ENCODE peak calls at places on chromosomes 11 and 22, in ten cellular contexts. One of them, this sample, is unnamed.

GRCh38 chr11:107741044-107741823 is 29.4 kb upstream of the SLN start:
- DNase-seq in HL-60: peak
- DNase-seq in HCT116: peak
- DNase-seq in SK-N-SH: peak
- DNase-seq in K562: peak
- DNase-seq in sigmoid colon: no peak
- DNase-seq in breast epithelium: no peak
- DNase-seq in suprapubic skin: no peak
- DNase-seq in Panc1: peak
- DNase-seq in transverse colon: peak
- DNase-seq in this sample: no peak

GRCh38 chr22:48045369-48045768 is 1282.9 kb downstream of the TBC1D22A start:
- DNase-seq in HL-60: no peak
- DNase-seq in transverse colon: peak
- DNase-seq in HCT116: no peak
- DNase-seq in SK-N-SH: no peak
- DNase-seq in breast epithelium: no peak
- DNase-seq in sigmoid colon: no peak
- DNase-seq in Panc1: no peak
- DNase-seq in K562: no peak
- DNase-seq in suprapubic skin: no peak
- DNase-seq in this sample: peak

GRCh38 chr11:9839550-9839949 is 175.7 kb downstream of the SWAP70 start:
- DNase-seq in HCT116: no peak
- DNase-seq in transverse colon: no peak
- DNase-seq in sigmoid colon: no peak
- DNase-seq in suprapubic skin: no peak
- DNase-seq in K562: no peak
- DNase-seq in SK-N-SH: no peak
- DNase-seq in breast epithelium: no peak
- DNase-seq in Panc1: no peak
- DNase-seq in HL-60: no peak
- DNase-seq in this sample: no peak

GRCh38 chr11:74057251-74058151 is 48.6 kb upstream of the UCP3 start:
- DNase-seq in K562: peak
- DNase-seq in breast epithelium: no peak
- DNase-seq in sigmoid colon: no peak
- DNase-seq in SK-N-SH: no peak
- DNase-seq in suprapubic skin: no peak
- DNase-seq in Panc1: no peak
- DNase-seq in HCT116: peak
- DNase-seq in HL-60: no peak
- DNase-seq in transverse colon: no peak
- DNase-seq in this sample: no peak

GRCh38 chr11:14288189-14288935 is 70.6 kb downstream of the RRAS2 start:
- DNase-seq in breast epithelium: no peak
- DNase-seq in transverse colon: no peak
- DNase-seq in K562: no peak
- DNase-seq in SK-N-SH: no peak
- DNase-seq in Panc1: no peak
- DNase-seq in sigmoid colon: no peak
- DNase-seq in HL-60: no peak
- DNase-seq in suprapubic skin: no peak
- DNase-seq in HCT116: no peak
- DNase-seq in this sample: no peak

GRCh38 chr11:12863605-12864121 is 145.5 kb upstream of the RASSF10 start:
- DNase-seq in SK-N-SH: no peak
- DNase-seq in sigmoid colon: no peak
- DNase-seq in transverse colon: no peak
- DNase-seq in breast epithelium: no peak
- DNase-seq in HL-60: no peak
- DNase-seq in Panc1: no peak
- DNase-seq in suprapubic skin: no peak
- DNase-seq in K562: no peak
- DNase-seq in HCT116: no peak
- DNase-seq in this sample: no peak

GRCh38 chr11:131977854-131978253 is 607.4 kb downstream of the NTM start:
- DNase-seq in HCT116: no peak
- DNase-seq in K562: no peak
- DNase-seq in suprapubic skin: no peak
- DNase-seq in HL-60: no peak
- DNase-seq in Panc1: no peak
- DNase-seq in SK-N-SH: no peak
- DNase-seq in sigmoid colon: no peak
- DNase-seq in breast epithelium: no peak
- DNase-seq in transverse colon: no peak
- DNase-seq in this sample: no peak

GRCh38 chr11:6992457-6993431 is 27.4 kb downstream of the ZNF214 start:
- DNase-seq in HCT116: no peak
- DNase-seq in HL-60: no peak
- DNase-seq in SK-N-SH: no peak
- DNase-seq in suprapubic skin: no peak
- DNase-seq in sigmoid colon: no peak
- DNase-seq in breast epithelium: no peak
- DNase-seq in transverse colon: no peak
- DNase-seq in K562: no peak
- DNase-seq in Panc1: peak
- DNase-seq in this sample: no peak

GRCh38 chr11:132101861-132102260 is 731.4 kb downstream of the NTM start:
- DNase-seq in sigmoid colon: no peak
- DNase-seq in transverse colon: no peak
- DNase-seq in HCT116: no peak
- DNase-seq in suprapubic skin: no peak
- DNase-seq in Panc1: no peak
- DNase-seq in K562: no peak
- DNase-seq in HL-60: no peak
- DNase-seq in breast epithelium: no peak
- DNase-seq in SK-N-SH: no peak
- DNase-seq in this sample: no peak

DNA sequence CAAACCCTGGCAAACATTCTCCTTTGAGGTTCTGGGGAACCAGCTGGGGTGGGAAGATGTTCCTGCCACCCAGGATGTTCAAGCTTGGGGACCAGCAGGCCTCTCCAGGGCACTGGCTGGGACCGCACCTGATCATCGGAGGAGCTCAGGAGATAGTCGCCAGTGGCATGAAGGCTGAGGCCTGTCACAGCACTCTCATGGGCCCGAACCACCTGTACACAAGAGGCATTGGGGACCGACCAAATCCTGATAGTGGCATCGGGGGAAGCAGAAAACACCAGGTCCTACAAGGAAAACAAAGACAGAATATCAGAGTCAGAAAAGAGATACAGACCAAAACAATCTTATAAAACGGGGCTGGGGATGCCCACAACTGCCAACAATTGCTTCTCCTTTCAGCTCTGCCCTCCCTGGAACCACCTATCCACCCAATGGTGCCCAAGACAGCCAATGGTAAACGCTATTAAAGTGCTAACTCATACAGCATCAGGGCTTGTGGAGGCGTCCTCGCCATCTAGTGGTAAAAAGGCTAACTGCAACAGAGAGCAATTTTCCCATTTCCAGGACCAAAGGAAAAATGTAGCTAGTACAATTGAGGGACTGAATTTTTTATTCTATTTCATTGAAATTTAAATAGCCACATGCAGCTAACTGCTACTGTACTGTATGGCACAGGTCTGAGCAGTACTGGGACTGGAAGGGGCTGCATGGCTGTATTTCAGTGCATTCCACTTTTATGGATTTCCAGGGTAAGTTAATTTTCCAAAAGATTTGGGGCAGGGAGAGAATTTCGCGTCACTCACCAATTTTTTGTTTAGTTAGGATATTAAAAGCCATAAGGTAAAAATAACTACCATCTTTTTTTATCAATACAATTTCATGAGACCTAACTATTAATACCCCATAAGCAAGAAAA is 7.1 kb downstream of the PRPF19 start:
- DNase-seq in HCT116: peak
- DNase-seq in HL-60: no peak
- DNase-seq in suprapubic skin: no peak
- DNase-seq in transverse colon: no peak
- DNase-seq in breast epithelium: no peak
- DNase-seq in sigmoid colon: peak
- DNase-seq in K562: peak
- DNase-seq in Panc1: peak
- DNase-seq in SK-N-SH: peak
- DNase-seq in this sample: no peak
- TF ChIP-seq POLR2AphosphoS5 in HCT116: no peak
- TF ChIP-seq POLR2AphosphoS5 in HL-60: no peak
- TF ChIP-seq POLR2AphosphoS5 in suprapubic skin: no peak
- TF ChIP-seq POLR2AphosphoS5 in transverse colon: no peak
- TF ChIP-seq POLR2AphosphoS5 in breast epithelium: no peak
- TF ChIP-seq POLR2AphosphoS5 in sigmoid colon: no peak
- TF ChIP-seq POLR2AphosphoS5 in K562: no peak
- TF ChIP-seq POLR2AphosphoS5 in Panc1: no peak
- TF ChIP-seq POLR2AphosphoS5 in SK-N-SH: no peak
- TF ChIP-seq POLR2AphosphoS5 in this sample: no peak

GRCh38 chr11:60810583-60810982 is 25.4 kb downstream of the MS4A10 start:
- DNase-seq in K562: no peak
- DNase-seq in SK-N-SH: no peak
- DNase-seq in Panc1: no peak
- DNase-seq in transverse colon: peak
- DNase-seq in sigmoid colon: no peak
- DNase-seq in HCT116: no peak
- DNase-seq in HL-60: no peak
- DNase-seq in breast epithelium: no peak
- DNase-seq in suprapubic skin: no peak
- DNase-seq in this sample: no peak

GRCh38 chr11:60809249-60809648 is 24.1 kb downstream of the MS4A10 start:
- DNase-seq in breast epithelium: no peak
- DNase-seq in transverse colon: no peak
- DNase-seq in K562: no peak
- DNase-seq in sigmoid colon: no peak
- DNase-seq in Panc1: no peak
- DNase-seq in HCT116: no peak
- DNase-seq in HL-60: no peak
- DNase-seq in suprapubic skin: no peak
- DNase-seq in SK-N-SH: no peak
- DNase-seq in this sample: no peak

GRCh38 chr11:60813324-60813723 is 28.2 kb downstream of the MS4A10 start:
- DNase-seq in sigmoid colon: no peak
- DNase-seq in K562: no peak
- DNase-seq in HL-60: no peak
- DNase-seq in SK-N-SH: no peak
- DNase-seq in Panc1: no peak
- DNase-seq in transverse colon: no peak
- DNase-seq in HCT116: no peak
- DNase-seq in suprapubic skin: no peak
- DNase-seq in breast epithelium: no peak
- DNase-seq in this sample: no peak

GRCh38 chr11:60810151-60810550 is 25.0 kb downstream of the MS4A10 start:
- DNase-seq in K562: no peak
- DNase-seq in SK-N-SH: no peak
- DNase-seq in Panc1: no peak
- DNase-seq in sigmoid colon: no peak
- DNase-seq in breast epithelium: no peak
- DNase-seq in HL-60: no peak
- DNase-seq in transverse colon: no peak
- DNase-seq in suprapubic skin: no peak
- DNase-seq in HCT116: no peak
- DNase-seq in this sample: no peak

GRCh38 chr11:60809691-60810090 is 24.6 kb downstream of the MS4A10 start:
- DNase-seq in breast epithelium: no peak
- DNase-seq in suprapubic skin: no peak
- DNase-seq in HCT116: no peak
- DNase-seq in Panc1: no peak
- DNase-seq in transverse colon: no peak
- DNase-seq in sigmoid colon: no peak
- DNase-seq in HL-60: no peak
- DNase-seq in K562: no peak
- DNase-seq in SK-N-SH: no peak
- DNase-seq in this sample: no peak
- TF ChIP-seq POLR2AphosphoS5 in breast epithelium: no peak
- TF ChIP-seq POLR2AphosphoS5 in suprapubic skin: no peak
- TF ChIP-seq POLR2AphosphoS5 in HCT116: no peak
- TF ChIP-seq POLR2AphosphoS5 in Panc1: no peak
- TF ChIP-seq POLR2AphosphoS5 in transverse colon: no peak
- TF ChIP-seq POLR2AphosphoS5 in sigmoid colon: no peak
- TF ChIP-seq POLR2AphosphoS5 in HL-60: no peak
- TF ChIP-seq POLR2AphosphoS5 in K562: no peak
- TF ChIP-seq POLR2AphosphoS5 in SK-N-SH: no peak
- TF ChIP-seq POLR2AphosphoS5 in this sample: no peak

DNA sequence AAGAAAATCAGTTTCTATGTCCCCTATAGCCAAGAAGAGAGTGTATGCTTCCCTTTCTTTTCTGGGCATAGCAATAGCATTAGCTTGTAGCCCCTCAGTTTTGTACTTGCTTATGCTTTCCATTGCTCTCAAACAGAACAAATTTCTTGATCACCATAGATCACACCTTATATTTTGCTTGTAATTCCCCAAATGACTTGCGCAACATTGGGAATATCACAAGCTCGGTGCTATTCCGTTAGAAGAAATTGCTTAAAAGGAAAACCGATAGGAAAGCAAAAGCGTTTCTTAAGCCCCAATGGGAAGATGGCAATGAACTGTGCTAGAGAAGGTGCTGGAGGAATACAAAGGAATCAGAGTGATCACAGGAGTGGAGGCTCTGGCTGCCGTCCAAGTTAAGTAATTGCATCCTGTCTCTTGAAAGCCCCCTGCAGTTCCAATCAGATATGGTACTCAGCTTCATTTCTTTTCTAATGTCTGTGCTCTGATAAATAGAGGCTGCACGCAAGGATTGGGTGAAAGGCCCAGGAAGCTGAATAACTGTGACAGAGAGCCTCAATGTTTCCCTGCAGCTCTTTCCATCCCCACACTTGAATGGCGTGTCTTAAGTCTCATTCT is 182.1 kb upstream of the KIRREL3 start:
- DNase-seq in SK-N-SH: peak
- DNase-seq in breast epithelium: no peak
- DNase-seq in HCT116: no peak
- DNase-seq in suprapubic skin: no peak
- DNase-seq in Panc1: no peak
- DNase-seq in sigmoid colon: no peak
- DNase-seq in K562: no peak
- DNase-seq in transverse colon: no peak
- DNase-seq in HL-60: no peak
- DNase-seq in this sample: no peak
- TF ChIP-seq POLR2AphosphoS5 in SK-N-SH: no peak
- TF ChIP-seq POLR2AphosphoS5 in breast epithelium: no peak
- TF ChIP-seq POLR2AphosphoS5 in HCT116: no peak
- TF ChIP-seq POLR2AphosphoS5 in suprapubic skin: no peak
- TF ChIP-seq POLR2AphosphoS5 in Panc1: no peak
- TF ChIP-seq POLR2AphosphoS5 in sigmoid colon: no peak
- TF ChIP-seq POLR2AphosphoS5 in K562: no peak
- TF ChIP-seq POLR2AphosphoS5 in transverse colon: no peak
- TF ChIP-seq POLR2AphosphoS5 in HL-60: no peak
- TF ChIP-seq POLR2AphosphoS5 in this sample: no peak

DNA sequence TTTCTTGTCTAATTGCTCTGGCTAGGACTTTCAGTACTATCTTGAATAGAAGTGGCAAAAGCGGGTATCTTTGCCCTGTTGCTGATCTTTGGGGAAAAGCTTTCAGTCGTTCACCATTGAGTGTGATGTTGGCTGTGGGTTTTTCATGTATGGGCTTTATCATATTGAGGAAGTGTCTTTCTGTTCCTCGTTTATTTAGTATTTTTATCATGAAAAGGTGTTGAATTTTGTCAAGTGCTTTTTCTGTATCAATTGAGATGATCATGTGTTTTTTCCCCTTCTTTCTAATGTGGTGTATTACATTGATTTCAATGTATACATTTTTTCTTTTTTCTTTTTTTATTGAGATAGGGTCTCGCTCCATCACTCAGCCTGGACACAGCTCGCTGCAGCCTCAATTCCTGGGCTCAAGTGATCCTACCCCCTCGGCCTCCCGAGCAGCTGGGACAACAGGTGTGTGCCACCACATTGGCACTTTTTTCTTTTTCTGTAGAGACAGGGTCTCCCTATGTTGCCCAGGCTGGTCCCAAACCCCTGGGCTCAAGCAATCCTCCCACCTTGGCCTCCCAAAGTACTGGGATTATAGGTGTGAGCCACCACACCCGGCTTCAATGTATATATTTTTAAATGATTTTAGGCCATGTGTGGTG is 5.3 kb upstream of the GNB1L start:
- DNase-seq in HCT116: no peak
- DNase-seq in Panc1: no peak
- DNase-seq in sigmoid colon: no peak
- DNase-seq in K562: no peak
- DNase-seq in HL-60: no peak
- DNase-seq in breast epithelium: no peak
- DNase-seq in suprapubic skin: no peak
- DNase-seq in SK-N-SH: no peak
- DNase-seq in transverse colon: no peak
- DNase-seq in this sample: no peak
- TF ChIP-seq POLR2AphosphoS5 in HCT116: no peak
- TF ChIP-seq POLR2AphosphoS5 in Panc1: no peak
- TF ChIP-seq POLR2AphosphoS5 in sigmoid colon: no peak
- TF ChIP-seq POLR2AphosphoS5 in K562: no peak
- TF ChIP-seq POLR2AphosphoS5 in HL-60: no peak
- TF ChIP-seq POLR2AphosphoS5 in breast epithelium: no peak
- TF ChIP-seq POLR2AphosphoS5 in suprapubic skin: no peak
- TF ChIP-seq POLR2AphosphoS5 in SK-N-SH: no peak
- TF ChIP-seq POLR2AphosphoS5 in transverse colon: no peak
- TF ChIP-seq POLR2AphosphoS5 in this sample: no peak